ENCODE peak calls at places on chromosomes 4 and X, in nine cellular contexts. One of them, this sample, is unnamed.

GRCh38 chr4:48131736-48132135 is 2.3 kb downstream of the TXK start:
- DNase-seq in glomerular endothelial cell: no peak
- DNase-seq in NCI-H69: no peak
- DNase-seq in type B pancreatic cell: no peak
- DNase-seq in NCI-H510A treated with DMSO at 0.1 percent for 48 hours: no peak
- DNase-seq in DND-41: no peak
- DNase-seq in M059J: no peak
- DNase-seq in cardiac muscle cell: no peak
- DNase-seq in NCI-H1105 treated with DMSO at 0.1 percent for 48 hours: no peak
- DNase-seq in this sample: no peak

GRCh38 chr4:53490161-53490915 is 100.9 kb downstream of the LNX1 start:
- DNase-seq in glomerular endothelial cell: no peak
- DNase-seq in DND-41: no peak
- DNase-seq in M059J: no peak
- DNase-seq in NCI-H510A treated with DMSO at 0.1 percent for 48 hours: no peak
- DNase-seq in NCI-H69: no peak
- DNase-seq in cardiac muscle cell: no peak
- DNase-seq in type B pancreatic cell: no peak
- DNase-seq in NCI-H1105 treated with DMSO at 0.1 percent for 48 hours: no peak
- DNase-seq in this sample: no peak

GRCh38 chr4:170990989-170991589 is 822.1 kb upstream of the GALNTL6 start:
- DNase-seq in glomerular endothelial cell: no peak
- DNase-seq in type B pancreatic cell: no peak
- DNase-seq in NCI-H69: no peak
- DNase-seq in cardiac muscle cell: peak; percentile 53
- DNase-seq in NCI-H1105 treated with DMSO at 0.1 percent for 48 hours: no peak
- DNase-seq in M059J: no peak
- DNase-seq in NCI-H510A treated with DMSO at 0.1 percent for 48 hours: no peak
- DNase-seq in DND-41: no peak
- DNase-seq in this sample: peak; percentile 52

GRCh38 chr4:2849267-2850140 is 5.9 kb downstream of the ADD1 start:
- DNase-seq in cardiac muscle cell: no peak
- DNase-seq in NCI-H510A treated with DMSO at 0.1 percent for 48 hours: no peak
- DNase-seq in NCI-H1105 treated with DMSO at 0.1 percent for 48 hours: no peak
- DNase-seq in DND-41: no peak
- DNase-seq in type B pancreatic cell: no peak
- DNase-seq in NCI-H69: no peak
- DNase-seq in M059J: no peak
- DNase-seq in glomerular endothelial cell: no peak
- DNase-seq in this sample: no peak

GRCh38 chr4:2426069-2426397 is 7.3 kb downstream of the CFAP99 start:
- DNase-seq in glomerular endothelial cell: no peak
- DNase-seq in NCI-H1105 treated with DMSO at 0.1 percent for 48 hours: no peak
- DNase-seq in NCI-H69: no peak
- DNase-seq in NCI-H510A treated with DMSO at 0.1 percent for 48 hours: no peak
- DNase-seq in type B pancreatic cell: peak; percentile 65
- DNase-seq in cardiac muscle cell: no peak
- DNase-seq in M059J: no peak
- DNase-seq in DND-41: no peak
- DNase-seq in this sample: no peak

GRCh38 chrX:119624951-119625668 is 18.9 kb upstream of the NKRF start:
- DNase-seq in NCI-H1105 treated with DMSO at 0.1 percent for 48 hours: no peak
- DNase-seq in NCI-H510A treated with DMSO at 0.1 percent for 48 hours: no peak
- DNase-seq in glomerular endothelial cell: no peak
- DNase-seq in M059J: no peak
- DNase-seq in cardiac muscle cell: no peak
- DNase-seq in DND-41: no peak
- DNase-seq in NCI-H69: no peak
- DNase-seq in type B pancreatic cell: no peak
- DNase-seq in this sample: no peak

GRCh38 chrX:36908801-36909403 is 99.3 kb upstream of the FAM47C start:
- DNase-seq in NCI-H510A treated with DMSO at 0.1 percent for 48 hours: peak; percentile 14
- DNase-seq in NCI-H69: peak; percentile 5
- DNase-seq in glomerular endothelial cell: no peak
- DNase-seq in NCI-H1105 treated with DMSO at 0.1 percent for 48 hours: peak; percentile 26
- DNase-seq in M059J: peak; percentile 30
- DNase-seq in cardiac muscle cell: peak; percentile 57
- DNase-seq in type B pancreatic cell: no peak
- DNase-seq in DND-41: no peak
- DNase-seq in this sample: no peak

GRCh38 chr4:147362868-147363440 is 117.9 kb upstream of the EDNRA start:
- DNase-seq in DND-41: no peak
- DNase-seq in M059J: peak; percentile 42
- DNase-seq in glomerular endothelial cell: no peak
- DNase-seq in NCI-H1105 treated with DMSO at 0.1 percent for 48 hours: peak; percentile 87
- DNase-seq in cardiac muscle cell: peak; percentile 23
- DNase-seq in type B pancreatic cell: no peak
- DNase-seq in NCI-H510A treated with DMSO at 0.1 percent for 48 hours: peak; percentile 37
- DNase-seq in NCI-H69: no peak
- DNase-seq in this sample: no peak

GRCh38 chr4:163071308-163071707 is 95.4 kb downstream of the NAF1 start:
- DNase-seq in NCI-H510A treated with DMSO at 0.1 percent for 48 hours: no peak
- DNase-seq in type B pancreatic cell: no peak
- DNase-seq in NCI-H1105 treated with DMSO at 0.1 percent for 48 hours: no peak
- DNase-seq in cardiac muscle cell: no peak
- DNase-seq in M059J: peak; percentile 33
- DNase-seq in DND-41: no peak
- DNase-seq in NCI-H69: no peak
- DNase-seq in glomerular endothelial cell: no peak
- DNase-seq in this sample: no peak

GRCh38 chrX:78514852-78515251 is 144.3 kb downstream of the RTL3 start:
- DNase-seq in cardiac muscle cell: peak; percentile 56
- DNase-seq in glomerular endothelial cell: no peak
- DNase-seq in NCI-H510A treated with DMSO at 0.1 percent for 48 hours: no peak
- DNase-seq in NCI-H1105 treated with DMSO at 0.1 percent for 48 hours: no peak
- DNase-seq in NCI-H69: no peak
- DNase-seq in DND-41: no peak
- DNase-seq in type B pancreatic cell: no peak
- DNase-seq in M059J: peak; percentile 37
- DNase-seq in this sample: no peak

GRCh38 chr4:178081931-178082330 is 639.7 kb upstream of the AGA start:
- DNase-seq in NCI-H69: no peak
- DNase-seq in NCI-H1105 treated with DMSO at 0.1 percent for 48 hours: no peak
- DNase-seq in cardiac muscle cell: no peak
- DNase-seq in DND-41: no peak
- DNase-seq in NCI-H510A treated with DMSO at 0.1 percent for 48 hours: no peak
- DNase-seq in M059J: no peak
- DNase-seq in type B pancreatic cell: no peak
- DNase-seq in glomerular endothelial cell: no peak
- DNase-seq in this sample: no peak

GRCh38 chr4:112523764-112524505 is 8.0 kb upstream of the NEUROG2 start:
- DNase-seq in cardiac muscle cell: peak; percentile 87
- DNase-seq in glomerular endothelial cell: no peak
- DNase-seq in type B pancreatic cell: no peak
- DNase-seq in NCI-H510A treated with DMSO at 0.1 percent for 48 hours: peak; percentile 69
- DNase-seq in DND-41: no peak
- DNase-seq in NCI-H1105 treated with DMSO at 0.1 percent for 48 hours: peak; percentile 62
- DNase-seq in NCI-H69: peak; percentile 6
- DNase-seq in M059J: no peak
- DNase-seq in this sample: peak; percentile 59